ENCODE peak calls at places on chromosomes 7 and 10, in six cellular contexts. R, K, O, N, Q and I are unnamed samples.
A peak's percentile ranks its signal among the peaks of the same experiment; 100 is the strongest.

GRCh38 chr7:124712017-124712416 is 53.6 kb downstream of the GPR37 start:
- DNase-seq in R (no peak), K (no peak), O (no peak), N (no peak), Q (no peak), I (no peak)

GRCh38 chr7:45709168-45710034 is 135.2 kb downstream of the ADCY1 start:
- DNase-seq in R (no peak), K (peak; percentile 78), O (peak; percentile 19), N (no peak), Q (no peak), I (no peak)

GRCh38 chr7:73879977-73880681 is 19.2 kb downstream of the TMEM270 start:
- DNase-seq in R (no peak), K (no peak), O (no peak), N (no peak), Q (peak; percentile 43), I (no peak)

GRCh38 chr10:126902157-126902556 is 3.1 kb upstream of the DOCK1 start:
- DNase-seq in R (no peak), K (no peak), O (no peak), N (no peak), Q (peak; percentile 71), I (no peak)

GRCh38 chr7:135742371-135742770 is 6.2 kb downstream of the FAM180A start:
- DNase-seq in R (no peak), K (no peak), O (no peak), N (no peak), Q (no peak), I (no peak)

GRCh38 chr10:93799309-93799708 is 41.6 kb downstream of the LGI1 start:
- DNase-seq in R (no peak), K (no peak), O (no peak), N (no peak), Q (no peak), I (no peak)

GRCh38 chr10:104291439-104291951 is 22.5 kb downstream of the GSTO2 start:
- DNase-seq in R (peak; percentile 40), K (peak; percentile 95), O (peak; percentile 91), N (peak; percentile 89), Q (peak; percentile 81), I (peak; percentile 81)

GRCh38 chr7:87506243-87507180 is 31.0 kb upstream of the ABCB4 start:
- DNase-seq in R (no peak), K (no peak), O (no peak), N (no peak), Q (no peak), I (no peak)

GRCh38 chr7:47651355-47652317 is 69.7 kb upstream of the TNS3 start:
- DNase-seq in R (no peak), K (no peak), O (no peak), N (no peak), Q (peak; percentile 92), I (no peak)

GRCh38 chr10:104937528-104937927 is 296.4 kb downstream of the SORCS3 start:
- DNase-seq in R (no peak), K (no peak), O (peak; percentile 64), N (no peak), Q (peak; percentile 93), I (no peak)